ENCODE peak calls at places on chromosomes 3 and 15, in six cellular contexts. Q is K562, F is GM12878, D is HCT116, K is H1, S is SK-N-SH. Z is an unnamed sample.

GRCh38 chr15:38205502-38206235 is 47.0 kb upstream of the SPRED1 start:
- DNase-seq in D (no peak), F (no peak), S (no peak), K (no peak), Q (no peak), Z (no peak)

GRCh38 chr3:101950510-101950909 is 101.2 kb downstream of the NFKBIZ start:
- DNase-seq in S (no peak), F (peak; percentile 87), Q (no peak), K (no peak), D (no peak), Z (no peak)

GRCh38 chr15:75639191-75639708 is 774 bp downstream of the IMP3 start:
- DNase-seq in Q (no peak), S (no peak), F (no peak), K (no peak), D (no peak), Z (peak; percentile 33)

GRCh38 chr3:10015476-10015904 is 10.7 kb upstream of the FANCD2 start:
- DNase-seq in Q (no peak), D (no peak), F (no peak), K (no peak), S (no peak), Z (no peak)

GRCh38 chr15:86620113-86620512 is 540.4 kb downstream of the AGBL1 start:
- DNase-seq in D (no peak), Q (no peak), F (no peak), K (no peak), S (no peak), Z (no peak)

GRCh38 chr3:149377408-149378111 is at the start of gene TM4SF1:
- DNase-seq in S (no peak), K (no peak), Q (no peak), D (no peak), F (no peak), Z (no peak)

GRCh38 chr3:188185717-188186236 is 31.8 kb downstream of the LPP start:
- DNase-seq in D (no peak), Q (no peak), K (no peak), F (no peak), S (no peak), Z (peak; percentile 78)

GRCh38 chr15:49813615-49814014 is 192.8 kb downstream of the DTWD1 start:
- DNase-seq in K (no peak), D (no peak), F (no peak), S (no peak), Q (no peak), Z (no peak)

GRCh38 chr3:45656575-45657363 is 32.4 kb upstream of the SACM1L start:
- DNase-seq in F (peak; percentile 76), Q (peak; percentile 86), K (peak; percentile 79), S (peak; percentile 82), D (peak; percentile 89), Z (peak; percentile 93)

GRCh38 chr3:46693897-46694235 is 387 bp upstream of the ALS2CL start:
- DNase-seq in S (no peak), D (no peak), Q (no peak), K (no peak), F (no peak), Z (peak; percentile 9)

GRCh38 chr15:63234479-63234878 is 42.9 kb upstream of the APH1B start:
- DNase-seq in S (no peak), Q (no peak), D (no peak), K (no peak), F (no peak), Z (no peak)

GRCh38 chr3:44469914-44470313 is 7.6 kb downstream of the ZNF445 start:
- DNase-seq in D (no peak), S (no peak), Q (no peak), F (no peak), K (no peak), Z (no peak)

GRCh38 chr3:190194506-190194905 is 73.8 kb upstream of the P3H2 start:
- DNase-seq in Q (no peak), S (no peak), D (no peak), F (no peak), K (no peak), Z (no peak)

GRCh38 chr3:195697582-195698324 is 23.0 kb upstream of the MUC20 start:
- DNase-seq in F (no peak), K (no peak), D (no peak), Q (peak; percentile 80), S (no peak), Z (no peak)

GRCh38 chr3:24389108-24390090 is 105.3 kb downstream of the THRB start:
- DNase-seq in Q (no peak), S (no peak), D (no peak), F (no peak), K (no peak), Z (peak; percentile 25)
- TF ChIP-seq JUND in Q (no peak), S (no peak), D (no peak), F (no peak), K (no peak), Z (no peak)

GRCh38 chr3:19202754-19203153 is 54.4 kb downstream of the KCNH8 start:
- DNase-seq in F (no peak), Q (no peak), K (no peak), D (no peak), S (no peak), Z (no peak)
- TF ChIP-seq JUND in F (no peak), Q (no peak), K (no peak), D (no peak), S (no peak), Z (no peak)

DNA sequence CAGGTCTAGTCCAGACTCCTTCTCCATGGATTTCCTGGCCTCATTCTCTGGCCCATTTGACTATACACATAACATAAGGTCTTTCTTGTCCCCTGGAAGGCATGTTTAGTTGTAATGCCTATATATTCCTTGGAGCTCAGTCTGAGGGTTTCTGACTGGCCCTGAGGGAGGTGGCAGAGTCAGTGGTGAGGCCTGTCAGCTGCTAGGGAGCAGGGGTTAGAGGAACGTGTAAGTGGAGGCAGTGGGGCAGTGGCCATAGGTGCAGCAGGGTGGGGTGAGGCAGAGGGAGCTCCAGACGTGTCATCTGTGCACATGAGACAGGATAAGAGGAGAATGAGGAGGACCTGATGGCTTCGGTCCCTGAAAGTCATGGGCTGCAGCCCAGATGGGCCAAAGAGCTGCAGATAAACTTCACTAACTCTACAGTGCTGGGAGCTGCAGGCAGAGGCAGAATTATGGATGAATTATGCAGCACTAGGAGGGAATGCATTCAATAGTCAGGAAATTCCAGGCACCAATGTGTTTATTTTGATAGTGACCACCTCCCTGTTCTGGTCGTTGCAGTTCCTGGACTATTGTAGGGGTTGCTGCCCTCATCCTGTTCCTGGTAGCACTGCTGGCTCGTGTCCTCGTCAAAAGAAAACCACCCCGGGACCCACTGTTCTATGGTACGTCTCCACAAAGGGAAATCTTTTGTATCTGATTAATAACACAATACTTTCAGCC is 5.0 kb downstream of the TM6SF1 start:
- DNase-seq in K (no peak), Q (no peak), D (no peak), F (no peak), S (no peak), Z (no peak)
- TF ChIP-seq JUND in K (no peak), Q (no peak), D (no peak), F (no peak), S (no peak), Z (no peak)

GRCh38 chr3:168807426-168807825 is 711.7 kb upstream of the GOLIM4 start:
- DNase-seq in K (no peak), S (no peak), Q (no peak), D (no peak), F (no peak), Z (no peak)

GRCh38 chr3:168801792-168802191 is 706.1 kb upstream of the GOLIM4 start:
- DNase-seq in F (no peak), Q (no peak), D (no peak), S (no peak), K (no peak), Z (no peak)

GRCh38 chr3:168803536-168803935 is 707.8 kb upstream of the GOLIM4 start:
- DNase-seq in K (no peak), S (no peak), F (no peak), D (no peak), Q (no peak), Z (no peak)

DNA sequence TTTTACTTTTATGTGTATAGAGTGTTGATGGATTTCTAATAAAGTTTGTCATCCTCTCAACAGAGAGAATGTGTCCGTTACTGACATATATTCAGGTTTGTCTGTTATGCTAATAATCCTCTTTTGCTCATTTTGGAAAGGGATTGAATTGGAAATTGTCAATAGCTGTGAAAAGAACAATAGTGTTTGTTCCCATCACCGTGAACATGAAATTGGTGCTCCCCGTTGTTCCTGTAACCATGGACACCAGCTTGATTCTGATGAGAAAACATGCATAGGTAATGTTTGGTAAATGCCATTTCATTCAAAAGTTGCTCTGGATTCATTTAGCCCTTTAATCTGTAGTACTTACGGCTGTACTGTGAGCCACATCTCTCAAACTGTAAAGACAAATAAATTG is 707.0 kb upstream of the GOLIM4 start:
- DNase-seq in D (no peak), F (no peak), Q (no peak), K (no peak), S (no peak), Z (no peak)
- TF ChIP-seq JUND in D (no peak), F (no peak), Q (no peak), K (no peak), S (no peak), Z (no peak)

DNA sequence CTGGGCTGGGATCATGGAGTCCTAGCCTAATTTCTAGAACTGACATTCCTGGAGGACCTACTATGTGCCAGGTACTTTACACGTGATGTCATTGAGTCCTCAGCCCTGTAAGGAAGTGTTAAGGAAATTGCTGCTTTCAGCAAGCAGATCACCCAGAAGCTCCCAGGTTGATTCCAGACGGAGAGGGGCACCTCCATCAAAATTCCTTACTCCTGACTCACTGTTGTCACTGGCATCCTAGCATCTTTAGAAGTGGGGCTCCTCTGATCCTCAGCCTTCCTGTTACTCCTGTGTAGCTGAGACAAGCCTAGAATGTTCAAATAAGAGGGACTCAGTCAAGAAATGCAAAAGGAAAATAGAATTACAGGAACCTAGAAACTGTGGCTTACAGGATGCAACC is 103.6 kb upstream of the UBE2E1 start:
- DNase-seq in K (peak; percentile 53), S (no peak), F (no peak), D (no peak), Q (no peak), Z (no peak)
- TF ChIP-seq JUND in K (peak; percentile 76), S (peak; percentile 46), F (no peak), D (no peak), Q (no peak), Z (no peak)

GRCh38 chr3:141844108-141844507 is 32.3 kb upstream of the ATP1B3 start:
- DNase-seq in S (no peak), D (no peak), K (no peak), Q (no peak), F (no peak), Z (no peak)
- TF ChIP-seq JUND in S (no peak), D (no peak), K (no peak), Q (no peak), F (no peak), Z (no peak)

GRCh38 chr15:27119695-27120266 is 148.8 kb downstream of the GABRG3 start:
- DNase-seq in Q (no peak), S (no peak), K (no peak), D (no peak), F (no peak), Z (no peak)
- TF ChIP-seq JUND in Q (no peak), S (no peak), K (no peak), D (no peak), F (no peak), Z (no peak)

Z was measured in T47D.